ENCODE peak calls at places on chromosomes 4 and X, in four cellular contexts. B is astrocyte of the spinal cord, E is bronchial epithelial cell, D is suprapubic skin. U is an unnamed sample.

GRCh38 chr4:138035781-138036258 is 206.3 kb downstream of the SLC7A11 start:
- DNase-seq in B (peak; percentile 67), E (peak; percentile 70), D (no peak), U (no peak)

GRCh38 chr4:17068396-17068795 is 170.0 kb upstream of the LDB2 start:
- DNase-seq in B (no peak), E (peak; percentile 29), D (no peak), U (no peak)

GRCh38 chrX:102560423-102561068 is 38.8 kb upstream of the ARMCX5 start:
- DNase-seq in B (no peak), E (no peak), D (no peak), U (no peak)

GRCh38 chr4:13711233-13711775 is 83.8 kb upstream of the BOD1L1 start:
- DNase-seq in B (no peak), E (no peak), D (no peak), U (no peak)

GRCh38 chr4:14520171-14520570 is 482.1 kb upstream of the CPEB2 start:
- DNase-seq in B (peak; percentile 23), E (peak; percentile 48), D (no peak), U (no peak)

GRCh38 chr4:47528651-47529050 is 43.6 kb downstream of the ATP10D start:
- DNase-seq in B (peak; percentile 87), E (peak; percentile 64), D (no peak), U (no peak)

GRCh38 chr4:22482250-22483127 is 33.4 kb downstream of the ADGRA3 start:
- DNase-seq in B (no peak), E (no peak), D (no peak), U (no peak)

GRCh38 chr4:57048590-57049304 is 61.4 kb downstream of the IGFBP7 start:
- DNase-seq in B (no peak), E (peak; percentile 82), D (no peak), U (no peak)

GRCh38 chrX:16839224-16839851 is 30.8 kb downstream of the RBBP7 start:
- DNase-seq in B (no peak), E (no peak), D (no peak), U (no peak)

GRCh38 chr4:183422962-183423653 is 21.3 kb upstream of the CDKN2AIP start:
- DNase-seq in B (peak; percentile 32), E (peak; percentile 79), D (no peak), U (no peak)

GRCh38 chrX:40331353-40331752 is 233.6 kb upstream of the BCOR start:
- DNase-seq in B (no peak), E (no peak), D (no peak), U (no peak)

GRCh38 chr4:126610933-126611332 is 1021.8 kb upstream of the INTU start:
- DNase-seq in B (no peak), E (no peak), D (no peak), U (no peak)

GRCh38 chr4:38311495-38311894 is 351.3 kb downstream of the PTTG2 start:
- DNase-seq in B (no peak), E (no peak), D (no peak), U (no peak)

GRCh38 chr4:113979973-113980615 is 647 bp upstream of the ARSJ start:
- DNase-seq in B (peak; percentile 68), E (no peak), D (no peak), U (no peak)

GRCh38 chrX:46965125-46965758 is 53.0 kb downstream of the JADE3 start:
- DNase-seq in B (peak; percentile 48), E (peak; percentile 46), D (no peak), U (no peak)

GRCh38 chr4:127642169-127642568 is 9.4 kb downstream of the INTU start:
- DNase-seq in B (no peak), E (no peak), D (no peak), U (no peak)

GRCh38 chrX:53263597-53264094 is 17.7 kb downstream of the IQSEC2 start:
- DNase-seq in B (peak; percentile 52), E (peak; percentile 81), D (no peak), U (no peak)

GRCh38 chr4:110733901-110734300 is 111.0 kb upstream of the PITX2 start:
- DNase-seq in B (no peak), E (no peak), D (no peak), U (no peak)

GRCh38 chr4:77538144-77538543 is 67.5 kb upstream of the CXCL13 start:
- DNase-seq in B (peak; percentile 73), E (peak; percentile 98), D (no peak), U (no peak)

GRCh38 chr4:140603286-140603685 is 34.5 kb upstream of the UCP1 start:
- DNase-seq in B (no peak), E (no peak), D (no peak), U (no peak)

GRCh38 chr4:140600408-140600807 is 31.6 kb upstream of the UCP1 start:
- DNase-seq in B (no peak), E (no peak), D (no peak), U (no peak)

GRCh38 chr4:140607852-140608251 is 39.1 kb upstream of the UCP1 start:
- DNase-seq in B (no peak), E (no peak), D (no peak), U (no peak)

GRCh38 chr4:140602714-140603113 is 34.0 kb upstream of the UCP1 start:
- DNase-seq in B (no peak), E (no peak), D (no peak), U (no peak)

GRCh38 chr4:140604544-140604943 is 35.8 kb upstream of the UCP1 start:
- DNase-seq in B (no peak), E (no peak), D (no peak), U (no peak)
- TF ChIP-seq CTCF in B (no peak), E (no peak), D (no peak), U (no peak)

GRCh38 chr4:159227984-159228383 is 125.1 kb downstream of the RAPGEF2 start:
- DNase-seq in B (peak; percentile 83), E (peak; percentile 87), D (peak; percentile 75), U (peak; percentile 14)
- TF ChIP-seq CTCF in B (no peak), E (peak; percentile 35), D (no peak), U (no peak)

DNA sequence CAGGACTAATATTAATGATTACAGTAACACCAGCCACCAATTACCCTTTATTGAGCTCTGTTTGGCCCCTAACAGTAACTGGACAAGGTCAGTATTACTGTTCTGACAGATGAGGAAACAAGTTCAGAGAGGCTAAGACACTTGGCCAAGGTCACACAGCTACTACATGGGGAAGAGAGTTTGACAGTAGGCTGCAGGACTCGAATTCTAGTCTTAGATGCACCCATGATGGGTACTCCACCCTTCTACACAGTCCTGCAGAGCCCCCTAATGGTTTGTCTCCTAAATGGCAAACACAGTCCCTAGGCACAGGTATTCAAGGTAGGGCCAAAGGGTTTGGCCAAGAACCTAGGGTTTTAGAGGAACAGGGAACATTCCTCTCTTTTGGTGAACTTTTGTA is 93.9 kb downstream of the NSUN7 start:
- DNase-seq in B (no peak), E (no peak), D (no peak), U (no peak)
- TF ChIP-seq CTCF in B (peak; percentile 10), E (peak; percentile 9), D (no peak), U (no peak)

GRCh38 chr4:5385741-5386251 is 322.6 kb downstream of the EVC2 start:
- DNase-seq in B (no peak), E (no peak), D (peak; percentile 68), U (no peak)

GRCh38 chr4:5391492-5391891 is 316.9 kb downstream of the EVC2 start:
- DNase-seq in B (no peak), E (no peak), D (no peak), U (no peak)

GRCh38 chr4:5386921-5387320 is 321.4 kb downstream of the EVC2 start:
- DNase-seq in B (no peak), E (no peak), D (no peak), U (no peak)

GRCh38 chr4:5389756-5390155 is 318.6 kb downstream of the EVC2 start:
- DNase-seq in B (no peak), E (no peak), D (no peak), U (no peak)

DNA sequence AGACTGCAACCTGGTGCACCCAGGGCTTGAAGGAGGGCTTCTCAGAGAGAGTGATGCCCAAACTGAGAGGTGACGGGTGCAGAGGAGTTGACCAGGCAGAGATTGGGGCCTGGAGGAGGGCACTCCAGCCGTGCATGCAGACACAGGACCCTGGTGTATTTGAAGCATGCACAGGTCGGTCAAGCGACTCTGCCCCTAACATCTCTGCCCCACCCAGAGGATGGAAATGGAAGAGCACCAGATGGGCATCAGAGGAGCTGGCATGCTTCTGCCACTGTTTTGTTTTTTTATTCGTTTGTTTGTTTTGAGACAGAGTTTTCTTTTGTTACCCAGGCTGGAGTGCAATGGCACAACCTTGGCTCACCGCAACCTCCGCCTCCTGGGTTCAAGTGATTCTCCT is 320.9 kb downstream of the EVC2 start:
- DNase-seq in B (no peak), E (no peak), D (no peak), U (no peak)
- TF ChIP-seq CTCF in B (no peak), E (no peak), D (no peak), U (no peak)

GRCh38 chr4:146175541-146176453 is at the start of gene LSM6:
- DNase-seq in B (peak; percentile 89), E (peak; percentile 72), D (peak; percentile 89), U (peak; percentile 56)
- TF ChIP-seq CTCF in B (no peak), E (peak; percentile 1), D (no peak), U (peak; percentile 30)

U was measured in progenitor cell of endocrine pancreas.